ENCODE peak calls at places on chromosome 2, in four cellular contexts. A is GM04504, G is NCI-H2081 treated with DMSO at 0.1 percent for 48 hours, X is NCI-H2107. F is an unnamed sample.
A peak's percentile ranks its signal among the peaks of the same experiment; 100 is the strongest.

GRCh38 chr2:71466301-71467179 is 13.2 kb downstream of the DYSF start:
- DNase-seq in A (no peak), G (no peak), X (no peak), F (no peak)

GRCh38 chr2:74502720-74503505 is 3.5 kb upstream of the LBX2 start:
- DNase-seq in A (peak; percentile 59), G (no peak), X (no peak), F (peak; percentile 50)

GRCh38 chr2:146982393-146982846 is 862.4 kb upstream of the ACVR2A start:
- DNase-seq in A (peak; percentile 77), G (no peak), X (no peak), F (peak; percentile 97)

GRCh38 chr2:43717323-43717722 is 41.1 kb upstream of the C1GALT1C1L start:
- DNase-seq in A (no peak), G (no peak), X (no peak), F (no peak)

GRCh38 chr2:218285604-218286003 is 6.7 kb downstream of the TMBIM1 start:
- DNase-seq in A (no peak), G (no peak), X (no peak), F (no peak)

GRCh38 chr2:25252291-25253152 is 84.1 kb upstream of the POMC start:
- DNase-seq in A (no peak), G (no peak), X (no peak), F (no peak)

GRCh38 chr2:235658371-235659174 is 164.7 kb downstream of the AGAP1 start:
- DNase-seq in A (no peak), G (no peak), X (peak; percentile 13), F (no peak)

GRCh38 chr2:181461056-181461630 is 4.0 kb downstream of the ITGA4 start:
- DNase-seq in A (no peak), G (no peak), X (no peak), F (no peak)

GRCh38 chr2:150478206-150478974 is 9.1 kb downstream of the RND3 start:
- DNase-seq in A (peak; percentile 22), G (no peak), X (no peak), F (no peak)

GRCh38 chr2:101961287-101962242 is 30.2 kb upstream of the IL1R2 start:
- DNase-seq in A (peak; percentile 96), G (no peak), X (no peak), F (peak; percentile 98)

GRCh38 chr2:85597241-85597640 is 1.7 kb downstream of the RNF181 start:
- DNase-seq in A (no peak), G (no peak), X (no peak), F (no peak)

GRCh38 chr2:223076573-223076972 is 24.6 kb downstream of the KCNE4 start:
- DNase-seq in A (peak; percentile 65), G (no peak), X (no peak), F (no peak)

F was measured in AG09319.